ENCODE peak calls at places on chromosomes 1 and 21, in seven cellular contexts. T is A549, Q is IMR-90, O is tibial nerve, P is testis, S is heart left ventricle, W is body of pancreas. X is an unnamed sample.
A peak's percentile ranks its signal among the peaks of the same experiment; 100 is the strongest.

GRCh38 chr1:24704411-24705259 is 40.6 kb upstream of the CLIC4 start:
- DNase-seq in T (peak; percentile 31), Q (peak; percentile 93), O (no peak), P (no peak), S (peak; percentile 40), W (no peak), X (no peak)

GRCh38 chr1:12618661-12619395 is 818 bp upstream of the DHRS3 start:
- DNase-seq in T (peak; percentile 95), Q (peak; percentile 83), O (peak; percentile 66), P (peak; percentile 56), S (peak; percentile 85), W (peak; percentile 72), X (peak; percentile 74)

GRCh38 chr1:183735069-183735860 is 69.7 kb upstream of the RGL1 start:
- DNase-seq in T (no peak), Q (peak; percentile 35), O (no peak), P (no peak), S (no peak), W (no peak), X (no peak)

GRCh38 chr1:66478116-66478515 is 55.8 kb upstream of the SGIP1 start:
- DNase-seq in T (peak; percentile 3), Q (peak; percentile 54), O (no peak), P (no peak), S (no peak), W (no peak), X (no peak)

GRCh38 chr1:239811211-239811902 is 280.3 kb upstream of the FMN2 start:
- DNase-seq in T (no peak), Q (no peak), O (no peak), P (no peak), S (no peak), W (no peak), X (no peak)

GRCh38 chr1:28577738-28578536 is 14.1 kb upstream of the RAB42 start:
- DNase-seq in T (no peak), Q (no peak), O (no peak), P (no peak), S (no peak), W (no peak), X (no peak)

GRCh38 chr1:231879296-231879695 is 252.7 kb downstream of the DISC1 start:
- DNase-seq in T (no peak), Q (no peak), O (no peak), P (no peak), S (no peak), W (no peak), X (no peak)

GRCh38 chr1:100387209-100387608 is 34.9 kb downstream of the CDC14A start:
- DNase-seq in T (no peak), Q (peak; percentile 53), O (no peak), P (no peak), S (peak; percentile 17), W (no peak), X (no peak)

GRCh38 chr1:41980872-41981653 is 62.3 kb upstream of the HIVEP3 start:
- DNase-seq in T (no peak), Q (no peak), O (no peak), P (no peak), S (no peak), W (peak; percentile 12), X (no peak)

GRCh38 chr1:1200876-1201810 is 5.2 kb downstream of the TNFRSF18 start:
- DNase-seq in T (peak; percentile 35), Q (peak; percentile 63), O (no peak), P (peak; percentile 60), S (peak; percentile 75), W (peak; percentile 44), X (no peak)

GRCh38 chr1:151501474-151501873 is 9.7 kb upstream of the CGN start:
- DNase-seq in T (peak; percentile 46), Q (no peak), O (no peak), P (no peak), S (no peak), W (peak; percentile 25), X (no peak)

GRCh38 chr1:209882942-209883340 is 55.1 kb upstream of the SYT14 start:
- DNase-seq in T (no peak), Q (no peak), O (no peak), P (no peak), S (no peak), W (no peak), X (no peak)

GRCh38 chr1:68121536-68121935 is 71.1 kb upstream of the DIRAS3 start:
- DNase-seq in T (no peak), Q (peak; percentile 87), O (no peak), P (no peak), S (no peak), W (no peak), X (no peak)

GRCh38 chr1:162070094-162070748 is 730 bp downstream of the NOS1AP start:
- DNase-seq in T (peak; percentile 8), Q (no peak), O (no peak), P (no peak), S (peak; percentile 10), W (peak; percentile 61), X (no peak)

GRCh38 chr1:47477595-47478080 is 39.8 kb downstream of the FOXD2 start:
- DNase-seq in T (no peak), Q (no peak), O (no peak), P (no peak), S (no peak), W (peak; percentile 52), X (no peak)

GRCh38 chr1:28056129-28056925 is 32.1 kb downstream of the EYA3 start:
- DNase-seq in T (no peak), Q (no peak), O (no peak), P (no peak), S (no peak), W (no peak), X (no peak)

GRCh38 chr1:205355054-205355453 is 1.7 kb downstream of the KLHDC8A start:
- DNase-seq in T (no peak), Q (no peak), O (no peak), P (no peak), S (no peak), W (peak; percentile 83), X (no peak)

GRCh38 chr1:203200059-203200553 is 13.6 kb upstream of the CHI3L1 start:
- DNase-seq in T (no peak), Q (peak; percentile 81), O (peak; percentile 78), P (no peak), S (no peak), W (no peak), X (peak; percentile 62)

GRCh38 chr1:232590742-232591082 is 39.2 kb downstream of the SIPA1L2 start:
- DNase-seq in T (no peak), Q (no peak), O (no peak), P (no peak), S (no peak), W (no peak), X (no peak)

GRCh38 chr1:180545991-180546390 is 12.8 kb upstream of the OVAAL start:
- DNase-seq in T (no peak), Q (no peak), O (no peak), P (no peak), S (no peak), W (no peak), X (no peak)

GRCh38 chr1:46401964-46402626 is 8.0 kb downstream of the FAAH start:
- DNase-seq in T (no peak), Q (peak; percentile 95), O (peak; percentile 75), P (peak; percentile 67), S (peak; percentile 40), W (peak; percentile 92), X (peak; percentile 49)

GRCh38 chr1:50570064-50570463 is 146.8 kb upstream of the DMRTA2 start:
- DNase-seq in T (no peak), Q (peak; percentile 58), O (no peak), P (no peak), S (no peak), W (no peak), X (no peak)

GRCh38 chr1:241411056-241411775 is 54.2 kb upstream of the RGS7 start:
- DNase-seq in T (no peak), Q (peak; percentile 52), O (no peak), P (no peak), S (no peak), W (no peak), X (no peak)

GRCh38 chr1:206829875-206830274 is 35.5 kb upstream of the IL20 start:
- DNase-seq in T (no peak), Q (no peak), O (no peak), P (no peak), S (no peak), W (no peak), X (no peak)

GRCh38 chr1:81869286-81869685 is 68.6 kb downstream of the ADGRL2 start:
- DNase-seq in T (no peak), Q (peak; percentile 12), O (no peak), P (no peak), S (no peak), W (no peak), X (no peak)

GRCh38 chr1:154344977-154345837 is 19.9 kb downstream of the ATP8B2 start:
- DNase-seq in T (peak; percentile 41), Q (peak; percentile 35), O (no peak), P (peak; percentile 65), S (no peak), W (peak; percentile 58), X (no peak)

GRCh38 chr1:9503001-9503675 is 36.1 kb upstream of the SLC25A33 start:
- DNase-seq in T (no peak), Q (no peak), O (no peak), P (no peak), S (no peak), W (peak; percentile 61), X (peak; percentile 98)

GRCh38 chr1:201311356-201312011 is 28.2 kb downstream of the PKP1 start:
- DNase-seq in T (no peak), Q (no peak), O (no peak), P (no peak), S (no peak), W (no peak), X (no peak)

GRCh38 chr1:181656491-181656890 is 173.2 kb downstream of the CACNA1E start:
- DNase-seq in T (no peak), Q (no peak), O (no peak), P (no peak), S (no peak), W (no peak), X (no peak)

GRCh38 chr21:44456207-44456914 is 1.1 kb downstream of the LRRC3 start:
- DNase-seq in T (no peak), Q (no peak), O (no peak), P (peak; percentile 22), S (no peak), W (no peak), X (no peak)
- TF ChIP-seq POLR2A in T (no peak), Q (no peak), O (no peak), P (no peak), S (no peak), W (no peak), X (no peak)

DNA sequence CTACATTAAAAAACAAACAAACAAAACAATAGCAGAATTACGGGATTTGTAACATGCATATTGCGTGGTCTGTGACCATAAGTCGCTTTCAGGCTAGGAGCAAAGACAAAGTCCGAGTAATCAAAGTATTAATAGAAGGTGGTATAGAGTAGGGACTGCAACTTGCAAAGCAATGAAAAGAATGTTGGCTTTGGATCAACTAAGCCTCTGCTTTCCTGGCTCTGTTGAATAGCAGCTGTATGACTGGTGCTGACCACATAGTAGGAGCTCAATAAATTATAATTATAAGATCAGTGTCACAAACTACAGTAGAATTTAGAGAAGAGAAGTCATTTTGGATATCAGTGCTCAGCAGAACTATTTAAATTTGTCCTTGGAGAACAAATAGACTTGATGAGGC is 586.4 kb downstream of the DPYD start:
- DNase-seq in T (no peak), Q (peak; percentile 91), O (no peak), P (no peak), S (no peak), W (no peak), X (no peak)
- H3K27ac ChIP-seq in T (peak overlapping the region; percentile 20), Q (no peak overlapping the region), O (no peak overlapping the region), P (no peak overlapping the region), S (no peak overlapping the region), W (no peak overlapping the region), X (no peak overlapping the region)

GRCh38 chr1:15951341-15952153 is 24.4 kb downstream of the ZBTB17 start:
- DNase-seq in T (no peak), Q (no peak), O (no peak), P (no peak), S (no peak), W (no peak), X (no peak)
- H3K4me1 ChIP-seq in T (peaks cover 59% of the 10 kb centered on the region), Q (peaks cover 54% of the 10 kb centered on the region), O (peaks cover 54% of the 10 kb centered on the region), P (peaks cover 65% of the 10 kb centered on the region), S (peaks cover 47% of the 10 kb centered on the region), W (peaks cover 35% of the 10 kb centered on the region), X (peaks cover 61% of the 10 kb centered on the region)

GRCh38 chr1:147676306-147677085 is 6.2 kb upstream of the ACP6 start:
- DNase-seq in T (peak; percentile 28), Q (peak; percentile 77), O (no peak), P (no peak), S (no peak), W (no peak), X (no peak)
- TF ChIP-seq POLR2A in T (no peak), Q (no peak), O (no peak), P (no peak), S (no peak), W (no peak), X (no peak)

X was measured in gastrocnemius medialis.